ENCODE peak calls at places on chromosomes 7 and 10, in nine cellular contexts. One of them, this sample, is unnamed.

GRCh38 chr7:147405621-147406020 is 1184.9 kb upstream of the C7orf33 start:
- DNase-seq in H9: no peak
- DNase-seq in fibroblast of lung: no peak
- DNase-seq in ELR: no peak
- DNase-seq in T-helper 9 cell: no peak
- DNase-seq in PC-3: no peak
- DNase-seq in activated CD8-positive, alpha-beta memory T cell treated with anti-CD3 and anti-CD28 coated beads for 48 hours: no peak
- DNase-seq in testis: no peak
- DNase-seq in activated CD4-positive, alpha-beta T cell treated with anti-CD3 and anti-CD28 coated beads, Interleukin-2, amount 50 U/mL, for 1 hour: no peak
- DNase-seq in this sample: no peak

GRCh38 chr10:133353202-133353959 is 4.4 kb downstream of the FUOM start:
- DNase-seq in testis: no peak
- DNase-seq in fibroblast of lung: no peak
- DNase-seq in H9: no peak
- DNase-seq in activated CD4-positive, alpha-beta T cell treated with anti-CD3 and anti-CD28 coated beads, Interleukin-2, amount 50 U/mL, for 1 hour: no peak
- DNase-seq in T-helper 9 cell: no peak
- DNase-seq in activated CD8-positive, alpha-beta memory T cell treated with anti-CD3 and anti-CD28 coated beads for 48 hours: no peak
- DNase-seq in ELR: no peak
- DNase-seq in PC-3: no peak
- DNase-seq in this sample: no peak

GRCh38 chr7:28354601-28355062 is 57.7 kb upstream of the CREB5 start:
- DNase-seq in T-helper 9 cell: no peak
- DNase-seq in activated CD8-positive, alpha-beta memory T cell treated with anti-CD3 and anti-CD28 coated beads for 48 hours: no peak
- DNase-seq in activated CD4-positive, alpha-beta T cell treated with anti-CD3 and anti-CD28 coated beads, Interleukin-2, amount 50 U/mL, for 1 hour: no peak
- DNase-seq in fibroblast of lung: peak; percentile 100
- DNase-seq in PC-3: peak; percentile 98
- DNase-seq in ELR: peak; percentile 83
- DNase-seq in H9: no peak
- DNase-seq in testis: no peak
- DNase-seq in this sample: no peak

GRCh38 chr7:127667017-127667670 is 15.2 kb downstream of the SND1 start:
- DNase-seq in activated CD8-positive, alpha-beta memory T cell treated with anti-CD3 and anti-CD28 coated beads for 48 hours: no peak
- DNase-seq in testis: no peak
- DNase-seq in ELR: peak; percentile 97
- DNase-seq in activated CD4-positive, alpha-beta T cell treated with anti-CD3 and anti-CD28 coated beads, Interleukin-2, amount 50 U/mL, for 1 hour: no peak
- DNase-seq in H9: no peak
- DNase-seq in PC-3: peak; percentile 88
- DNase-seq in fibroblast of lung: peak; percentile 71
- DNase-seq in T-helper 9 cell: no peak
- DNase-seq in this sample: no peak

GRCh38 chr10:129258570-129258969 is 208.5 kb upstream of the MGMT start:
- DNase-seq in H9: no peak
- DNase-seq in fibroblast of lung: peak; percentile 14
- DNase-seq in PC-3: no peak
- DNase-seq in activated CD4-positive, alpha-beta T cell treated with anti-CD3 and anti-CD28 coated beads, Interleukin-2, amount 50 U/mL, for 1 hour: no peak
- DNase-seq in testis: no peak
- DNase-seq in ELR: no peak
- DNase-seq in activated CD8-positive, alpha-beta memory T cell treated with anti-CD3 and anti-CD28 coated beads for 48 hours: no peak
- DNase-seq in T-helper 9 cell: no peak
- DNase-seq in this sample: no peak

GRCh38 chr7:39375047-39375873 is 190.9 kb upstream of the YAE1 start:
- DNase-seq in T-helper 9 cell: no peak
- DNase-seq in fibroblast of lung: no peak
- DNase-seq in PC-3: no peak
- DNase-seq in H9: no peak
- DNase-seq in testis: no peak
- DNase-seq in activated CD4-positive, alpha-beta T cell treated with anti-CD3 and anti-CD28 coated beads, Interleukin-2, amount 50 U/mL, for 1 hour: no peak
- DNase-seq in activated CD8-positive, alpha-beta memory T cell treated with anti-CD3 and anti-CD28 coated beads for 48 hours: no peak
- DNase-seq in ELR: no peak
- DNase-seq in this sample: no peak

GRCh38 chr10:14184841-14185500 is 145.8 kb downstream of the FRMD4A start:
- DNase-seq in activated CD4-positive, alpha-beta T cell treated with anti-CD3 and anti-CD28 coated beads, Interleukin-2, amount 50 U/mL, for 1 hour: peak; percentile 51
- DNase-seq in activated CD8-positive, alpha-beta memory T cell treated with anti-CD3 and anti-CD28 coated beads for 48 hours: no peak
- DNase-seq in T-helper 9 cell: peak; percentile 40
- DNase-seq in fibroblast of lung: peak; percentile 52
- DNase-seq in testis: no peak
- DNase-seq in PC-3: no peak
- DNase-seq in H9: no peak
- DNase-seq in ELR: peak; percentile 61
- DNase-seq in this sample: no peak

GRCh38 chr7:132548489-132549078 is 27.7 kb downstream of the PLXNA4 start:
- DNase-seq in H9: no peak
- DNase-seq in ELR: peak; percentile 69
- DNase-seq in activated CD8-positive, alpha-beta memory T cell treated with anti-CD3 and anti-CD28 coated beads for 48 hours: no peak
- DNase-seq in testis: no peak
- DNase-seq in PC-3: peak; percentile 79
- DNase-seq in fibroblast of lung: peak; percentile 50
- DNase-seq in activated CD4-positive, alpha-beta T cell treated with anti-CD3 and anti-CD28 coated beads, Interleukin-2, amount 50 U/mL, for 1 hour: no peak
- DNase-seq in T-helper 9 cell: no peak
- DNase-seq in this sample: no peak

GRCh38 chr7:44964831-44965440 is 13.9 kb downstream of the MYO1G start:
- DNase-seq in PC-3: no peak
- DNase-seq in activated CD8-positive, alpha-beta memory T cell treated with anti-CD3 and anti-CD28 coated beads for 48 hours: no peak
- DNase-seq in activated CD4-positive, alpha-beta T cell treated with anti-CD3 and anti-CD28 coated beads, Interleukin-2, amount 50 U/mL, for 1 hour: no peak
- DNase-seq in testis: no peak
- DNase-seq in H9: no peak
- DNase-seq in fibroblast of lung: no peak
- DNase-seq in T-helper 9 cell: no peak
- DNase-seq in ELR: no peak
- DNase-seq in this sample: peak; percentile 47

GRCh38 chr7:55467047-55467593 is 102.0 kb downstream of the LANCL2 start:
- DNase-seq in T-helper 9 cell: no peak
- DNase-seq in fibroblast of lung: no peak
- DNase-seq in PC-3: no peak
- DNase-seq in activated CD4-positive, alpha-beta T cell treated with anti-CD3 and anti-CD28 coated beads, Interleukin-2, amount 50 U/mL, for 1 hour: no peak
- DNase-seq in H9: no peak
- DNase-seq in testis: no peak
- DNase-seq in ELR: no peak
- DNase-seq in activated CD8-positive, alpha-beta memory T cell treated with anti-CD3 and anti-CD28 coated beads for 48 hours: no peak
- DNase-seq in this sample: peak; percentile 3

GRCh38 chr7:44081266-44081748 is 1.0 kb downstream of the POLM start:
- DNase-seq in fibroblast of lung: no peak
- DNase-seq in H9: no peak
- DNase-seq in T-helper 9 cell: no peak
- DNase-seq in testis: no peak
- DNase-seq in ELR: no peak
- DNase-seq in PC-3: no peak
- DNase-seq in activated CD4-positive, alpha-beta T cell treated with anti-CD3 and anti-CD28 coated beads, Interleukin-2, amount 50 U/mL, for 1 hour: no peak
- DNase-seq in activated CD8-positive, alpha-beta memory T cell treated with anti-CD3 and anti-CD28 coated beads for 48 hours: no peak
- DNase-seq in this sample: no peak

GRCh38 chr7:113582471-113582870 is 336.3 kb downstream of the PPP1R3A start:
- DNase-seq in H9: no peak
- DNase-seq in ELR: peak; percentile 65
- DNase-seq in PC-3: no peak
- DNase-seq in fibroblast of lung: peak; percentile 1
- DNase-seq in activated CD8-positive, alpha-beta memory T cell treated with anti-CD3 and anti-CD28 coated beads for 48 hours: no peak
- DNase-seq in testis: no peak
- DNase-seq in T-helper 9 cell: no peak
- DNase-seq in activated CD4-positive, alpha-beta T cell treated with anti-CD3 and anti-CD28 coated beads, Interleukin-2, amount 50 U/mL, for 1 hour: no peak
- DNase-seq in this sample: no peak

GRCh38 chr7:66500087-66500486 is 128.6 kb upstream of the KCTD7 start:
- DNase-seq in T-helper 9 cell: no peak
- DNase-seq in testis: no peak
- DNase-seq in fibroblast of lung: no peak
- DNase-seq in H9: no peak
- DNase-seq in ELR: peak; percentile 51
- DNase-seq in activated CD8-positive, alpha-beta memory T cell treated with anti-CD3 and anti-CD28 coated beads for 48 hours: no peak
- DNase-seq in PC-3: no peak
- DNase-seq in activated CD4-positive, alpha-beta T cell treated with anti-CD3 and anti-CD28 coated beads, Interleukin-2, amount 50 U/mL, for 1 hour: no peak
- DNase-seq in this sample: no peak

GRCh38 chr10:113159563-113159962 is 209.5 kb downstream of the TCF7L2 start:
- DNase-seq in testis: no peak
- DNase-seq in activated CD8-positive, alpha-beta memory T cell treated with anti-CD3 and anti-CD28 coated beads for 48 hours: no peak
- DNase-seq in activated CD4-positive, alpha-beta T cell treated with anti-CD3 and anti-CD28 coated beads, Interleukin-2, amount 50 U/mL, for 1 hour: no peak
- DNase-seq in ELR: no peak
- DNase-seq in fibroblast of lung: no peak
- DNase-seq in T-helper 9 cell: no peak
- DNase-seq in PC-3: no peak
- DNase-seq in H9: no peak
- DNase-seq in this sample: no peak

GRCh38 chr10:9069136-9069535 is 1014.6 kb downstream of the GATA3 start:
- DNase-seq in fibroblast of lung: no peak
- DNase-seq in H9: no peak
- DNase-seq in T-helper 9 cell: no peak
- DNase-seq in ELR: no peak
- DNase-seq in testis: no peak
- DNase-seq in activated CD8-positive, alpha-beta memory T cell treated with anti-CD3 and anti-CD28 coated beads for 48 hours: no peak
- DNase-seq in activated CD4-positive, alpha-beta T cell treated with anti-CD3 and anti-CD28 coated beads, Interleukin-2, amount 50 U/mL, for 1 hour: no peak
- DNase-seq in PC-3: peak; percentile 81
- DNase-seq in this sample: no peak

GRCh38 chr10:111034598-111035310 is 42.1 kb upstream of the ADRA2A start:
- DNase-seq in testis: no peak
- DNase-seq in T-helper 9 cell: no peak
- DNase-seq in activated CD8-positive, alpha-beta memory T cell treated with anti-CD3 and anti-CD28 coated beads for 48 hours: no peak
- DNase-seq in H9: no peak
- DNase-seq in ELR: peak; percentile 57
- DNase-seq in PC-3: no peak
- DNase-seq in activated CD4-positive, alpha-beta T cell treated with anti-CD3 and anti-CD28 coated beads, Interleukin-2, amount 50 U/mL, for 1 hour: no peak
- DNase-seq in fibroblast of lung: peak; percentile 5
- DNase-seq in this sample: no peak

GRCh38 chr7:105934577-105935185 is 28.4 kb upstream of the CDHR3 start:
- DNase-seq in PC-3: peak; percentile 16
- DNase-seq in testis: peak; percentile 76
- DNase-seq in fibroblast of lung: peak; percentile 89
- DNase-seq in activated CD8-positive, alpha-beta memory T cell treated with anti-CD3 and anti-CD28 coated beads for 48 hours: no peak
- DNase-seq in activated CD4-positive, alpha-beta T cell treated with anti-CD3 and anti-CD28 coated beads, Interleukin-2, amount 50 U/mL, for 1 hour: no peak
- DNase-seq in H9: peak; percentile 56
- DNase-seq in ELR: peak; percentile 50
- DNase-seq in T-helper 9 cell: no peak
- DNase-seq in this sample: peak; percentile 65

GRCh38 chr10:13053794-13054462 is 46.0 kb upstream of the OPTN start:
- DNase-seq in ELR: no peak
- DNase-seq in activated CD4-positive, alpha-beta T cell treated with anti-CD3 and anti-CD28 coated beads, Interleukin-2, amount 50 U/mL, for 1 hour: no peak
- DNase-seq in testis: no peak
- DNase-seq in activated CD8-positive, alpha-beta memory T cell treated with anti-CD3 and anti-CD28 coated beads for 48 hours: no peak
- DNase-seq in T-helper 9 cell: no peak
- DNase-seq in fibroblast of lung: no peak
- DNase-seq in H9: peak; percentile 58
- DNase-seq in PC-3: peak; percentile 13
- DNase-seq in this sample: no peak

This sample was measured in SK-N-SH.